ENCODE peak calls at places on chromosome 10, in seven cellular contexts. One of them, this sample, is unnamed.

GRCh38 chr10:113958631-113959382 is 84.9 kb upstream of the ADRB1 start:
- DNase-seq in progenitor cell of endocrine pancreas: no peak
- DNase-seq in Calu3: peak
- DNase-seq in stimulated activated CD4-positive, alpha-beta T cell treated with anti-CD3 and anti-CD28 coated beads, TNF-alpha, amount 100 ng/mL, for 48 hours: no peak
- DNase-seq in NCI-H460: no peak
- DNase-seq in mammary epithelial cell: peak
- DNase-seq in RCC 7860: peak
- DNase-seq in this sample: peak

GRCh38 chr10:80909254-80909653 is 371.6 kb downstream of the SH2D4B start:
- DNase-seq in progenitor cell of endocrine pancreas: no peak
- DNase-seq in Calu3: no peak
- DNase-seq in stimulated activated CD4-positive, alpha-beta T cell treated with anti-CD3 and anti-CD28 coated beads, TNF-alpha, amount 100 ng/mL, for 48 hours: no peak
- DNase-seq in NCI-H460: no peak
- DNase-seq in mammary epithelial cell: no peak
- DNase-seq in RCC 7860: no peak
- DNase-seq in this sample: no peak

GRCh38 chr10:132509506-132510173 is 27.9 kb upstream of the INPP5A start:
- DNase-seq in progenitor cell of endocrine pancreas: no peak
- DNase-seq in Calu3: no peak
- DNase-seq in stimulated activated CD4-positive, alpha-beta T cell treated with anti-CD3 and anti-CD28 coated beads, TNF-alpha, amount 100 ng/mL, for 48 hours: no peak
- DNase-seq in NCI-H460: no peak
- DNase-seq in mammary epithelial cell: no peak
- DNase-seq in RCC 7860: no peak
- DNase-seq in this sample: no peak

GRCh38 chr10:88064608-88065383 is 201.4 kb downstream of the PTEN start:
- DNase-seq in progenitor cell of endocrine pancreas: no peak
- DNase-seq in Calu3: no peak
- DNase-seq in stimulated activated CD4-positive, alpha-beta T cell treated with anti-CD3 and anti-CD28 coated beads, TNF-alpha, amount 100 ng/mL, for 48 hours: peak
- DNase-seq in NCI-H460: no peak
- DNase-seq in mammary epithelial cell: no peak
- DNase-seq in RCC 7860: no peak
- DNase-seq in this sample: no peak

GRCh38 chr10:209357-209756 is 74.1 kb downstream of the ZMYND11 start:
- DNase-seq in progenitor cell of endocrine pancreas: no peak
- DNase-seq in Calu3: no peak
- DNase-seq in stimulated activated CD4-positive, alpha-beta T cell treated with anti-CD3 and anti-CD28 coated beads, TNF-alpha, amount 100 ng/mL, for 48 hours: no peak
- DNase-seq in NCI-H460: no peak
- DNase-seq in mammary epithelial cell: no peak
- DNase-seq in RCC 7860: no peak
- DNase-seq in this sample: peak

GRCh38 chr10:131708225-131708624 is 192.6 kb upstream of the PPP2R2D start:
- DNase-seq in progenitor cell of endocrine pancreas: no peak
- DNase-seq in Calu3: no peak
- DNase-seq in stimulated activated CD4-positive, alpha-beta T cell treated with anti-CD3 and anti-CD28 coated beads, TNF-alpha, amount 100 ng/mL, for 48 hours: no peak
- DNase-seq in NCI-H460: no peak
- DNase-seq in mammary epithelial cell: no peak
- DNase-seq in RCC 7860: no peak
- DNase-seq in this sample: no peak

GRCh38 chr10:128180843-128181242 is 54.6 kb upstream of the MKI67 start:
- DNase-seq in progenitor cell of endocrine pancreas: no peak
- DNase-seq in Calu3: no peak
- DNase-seq in stimulated activated CD4-positive, alpha-beta T cell treated with anti-CD3 and anti-CD28 coated beads, TNF-alpha, amount 100 ng/mL, for 48 hours: peak
- DNase-seq in NCI-H460: no peak
- DNase-seq in mammary epithelial cell: no peak
- DNase-seq in RCC 7860: no peak
- DNase-seq in this sample: no peak

GRCh38 chr10:84401838-84402611 is 73.6 kb downstream of the CCSER2 start:
- DNase-seq in progenitor cell of endocrine pancreas: no peak
- DNase-seq in Calu3: no peak
- DNase-seq in stimulated activated CD4-positive, alpha-beta T cell treated with anti-CD3 and anti-CD28 coated beads, TNF-alpha, amount 100 ng/mL, for 48 hours: no peak
- DNase-seq in NCI-H460: no peak
- DNase-seq in mammary epithelial cell: peak
- DNase-seq in RCC 7860: no peak
- DNase-seq in this sample: no peak

GRCh38 chr10:43691503-43691902 is 42.8 kb upstream of the ZNF32 start:
- DNase-seq in progenitor cell of endocrine pancreas: no peak
- DNase-seq in Calu3: no peak
- DNase-seq in stimulated activated CD4-positive, alpha-beta T cell treated with anti-CD3 and anti-CD28 coated beads, TNF-alpha, amount 100 ng/mL, for 48 hours: no peak
- DNase-seq in NCI-H460: no peak
- DNase-seq in mammary epithelial cell: no peak
- DNase-seq in RCC 7860: no peak
- DNase-seq in this sample: no peak

GRCh38 chr10:31697271-31698168 is 231.1 kb downstream of the ARHGAP12 start:
- DNase-seq in progenitor cell of endocrine pancreas: no peak
- DNase-seq in Calu3: no peak
- DNase-seq in stimulated activated CD4-positive, alpha-beta T cell treated with anti-CD3 and anti-CD28 coated beads, TNF-alpha, amount 100 ng/mL, for 48 hours: no peak
- DNase-seq in NCI-H460: peak
- DNase-seq in mammary epithelial cell: no peak
- DNase-seq in RCC 7860: no peak
- DNase-seq in this sample: peak

GRCh38 chr10:28250782-28251181 is 52.1 kb downstream of the MPP7 start:
- DNase-seq in progenitor cell of endocrine pancreas: no peak
- DNase-seq in Calu3: no peak
- DNase-seq in stimulated activated CD4-positive, alpha-beta T cell treated with anti-CD3 and anti-CD28 coated beads, TNF-alpha, amount 100 ng/mL, for 48 hours: no peak
- DNase-seq in NCI-H460: no peak
- DNase-seq in mammary epithelial cell: peak
- DNase-seq in RCC 7860: no peak
- DNase-seq in this sample: peak

GRCh38 chr10:110458583-110458920 is 39.2 kb upstream of the DUSP5 start:
- DNase-seq in progenitor cell of endocrine pancreas: no peak
- DNase-seq in Calu3: no peak
- DNase-seq in stimulated activated CD4-positive, alpha-beta T cell treated with anti-CD3 and anti-CD28 coated beads, TNF-alpha, amount 100 ng/mL, for 48 hours: no peak
- DNase-seq in NCI-H460: no peak
- DNase-seq in mammary epithelial cell: no peak
- DNase-seq in RCC 7860: no peak
- DNase-seq in this sample: peak

GRCh38 chr10:104032144-104032775 is 53.4 kb downstream of the COL17A1 start:
- DNase-seq in progenitor cell of endocrine pancreas: no peak
- DNase-seq in Calu3: no peak
- DNase-seq in stimulated activated CD4-positive, alpha-beta T cell treated with anti-CD3 and anti-CD28 coated beads, TNF-alpha, amount 100 ng/mL, for 48 hours: no peak
- DNase-seq in NCI-H460: no peak
- DNase-seq in mammary epithelial cell: no peak
- DNase-seq in RCC 7860: no peak
- DNase-seq in this sample: no peak

GRCh38 chr10:104120061-104120460 is 1.9 kb upstream of the SFR1 start:
- DNase-seq in progenitor cell of endocrine pancreas: no peak
- DNase-seq in Calu3: no peak
- DNase-seq in stimulated activated CD4-positive, alpha-beta T cell treated with anti-CD3 and anti-CD28 coated beads, TNF-alpha, amount 100 ng/mL, for 48 hours: no peak
- DNase-seq in NCI-H460: no peak
- DNase-seq in mammary epithelial cell: peak
- DNase-seq in RCC 7860: peak
- DNase-seq in this sample: peak

GRCh38 chr10:115948415-115948814 is 324.6 kb downstream of the GFRA1 start:
- DNase-seq in progenitor cell of endocrine pancreas: no peak
- DNase-seq in Calu3: no peak
- DNase-seq in stimulated activated CD4-positive, alpha-beta T cell treated with anti-CD3 and anti-CD28 coated beads, TNF-alpha, amount 100 ng/mL, for 48 hours: no peak
- DNase-seq in NCI-H460: no peak
- DNase-seq in mammary epithelial cell: no peak
- DNase-seq in RCC 7860: peak
- DNase-seq in this sample: peak

GRCh38 chr10:13139671-13140070 is 21.7 kb upstream of the MCM10 start:
- DNase-seq in progenitor cell of endocrine pancreas: no peak
- DNase-seq in Calu3: no peak
- DNase-seq in stimulated activated CD4-positive, alpha-beta T cell treated with anti-CD3 and anti-CD28 coated beads, TNF-alpha, amount 100 ng/mL, for 48 hours: no peak
- DNase-seq in NCI-H460: no peak
- DNase-seq in mammary epithelial cell: no peak
- DNase-seq in RCC 7860: no peak
- DNase-seq in this sample: no peak

GRCh38 chr10:108393111-108393510 is 1228.6 kb upstream of the SORCS1 start:
- DNase-seq in progenitor cell of endocrine pancreas: no peak
- DNase-seq in Calu3: no peak
- DNase-seq in stimulated activated CD4-positive, alpha-beta T cell treated with anti-CD3 and anti-CD28 coated beads, TNF-alpha, amount 100 ng/mL, for 48 hours: no peak
- DNase-seq in NCI-H460: no peak
- DNase-seq in mammary epithelial cell: peak
- DNase-seq in RCC 7860: peak
- DNase-seq in this sample: no peak

GRCh38 chr10:118594392-118595063 is 920 bp downstream of the PRLHR start:
- DNase-seq in progenitor cell of endocrine pancreas: peak
- DNase-seq in Calu3: no peak
- DNase-seq in stimulated activated CD4-positive, alpha-beta T cell treated with anti-CD3 and anti-CD28 coated beads, TNF-alpha, amount 100 ng/mL, for 48 hours: peak
- DNase-seq in NCI-H460: no peak
- DNase-seq in mammary epithelial cell: peak
- DNase-seq in RCC 7860: no peak
- DNase-seq in this sample: peak

GRCh38 chr10:3745582-3745981 is 39.4 kb downstream of the KLF6 start:
- DNase-seq in progenitor cell of endocrine pancreas: no peak
- DNase-seq in Calu3: no peak
- DNase-seq in stimulated activated CD4-positive, alpha-beta T cell treated with anti-CD3 and anti-CD28 coated beads, TNF-alpha, amount 100 ng/mL, for 48 hours: no peak
- DNase-seq in NCI-H460: no peak
- DNase-seq in mammary epithelial cell: no peak
- DNase-seq in RCC 7860: no peak
- DNase-seq in this sample: no peak

GRCh38 chr10:75358835-75359421 is 42.6 kb downstream of the ZNF503 start:
- DNase-seq in progenitor cell of endocrine pancreas: no peak
- DNase-seq in Calu3: peak
- DNase-seq in stimulated activated CD4-positive, alpha-beta T cell treated with anti-CD3 and anti-CD28 coated beads, TNF-alpha, amount 100 ng/mL, for 48 hours: no peak
- DNase-seq in NCI-H460: no peak
- DNase-seq in mammary epithelial cell: peak
- DNase-seq in RCC 7860: peak
- DNase-seq in this sample: no peak

GRCh38 chr10:35912615-35913170 is 270.6 kb upstream of the FZD8 start:
- DNase-seq in progenitor cell of endocrine pancreas: no peak
- DNase-seq in Calu3: no peak
- DNase-seq in stimulated activated CD4-positive, alpha-beta T cell treated with anti-CD3 and anti-CD28 coated beads, TNF-alpha, amount 100 ng/mL, for 48 hours: no peak
- DNase-seq in NCI-H460: no peak
- DNase-seq in mammary epithelial cell: peak
- DNase-seq in RCC 7860: no peak
- DNase-seq in this sample: peak

GRCh38 chr10:99235469-99235871 is at the start of gene HPSE2:
- DNase-seq in progenitor cell of endocrine pancreas: no peak
- DNase-seq in Calu3: no peak
- DNase-seq in stimulated activated CD4-positive, alpha-beta T cell treated with anti-CD3 and anti-CD28 coated beads, TNF-alpha, amount 100 ng/mL, for 48 hours: no peak
- DNase-seq in NCI-H460: no peak
- DNase-seq in mammary epithelial cell: no peak
- DNase-seq in RCC 7860: no peak
- DNase-seq in this sample: no peak

GRCh38 chr10:110735620-110736027 is 91.5 kb downstream of the RBM20 start:
- DNase-seq in progenitor cell of endocrine pancreas: no peak
- DNase-seq in Calu3: no peak
- DNase-seq in stimulated activated CD4-positive, alpha-beta T cell treated with anti-CD3 and anti-CD28 coated beads, TNF-alpha, amount 100 ng/mL, for 48 hours: no peak
- DNase-seq in NCI-H460: no peak
- DNase-seq in mammary epithelial cell: no peak
- DNase-seq in RCC 7860: peak
- DNase-seq in this sample: no peak

GRCh38 chr10:12690525-12691139 is 310.9 kb downstream of the CCDC3 start:
- DNase-seq in progenitor cell of endocrine pancreas: no peak
- DNase-seq in Calu3: no peak
- DNase-seq in stimulated activated CD4-positive, alpha-beta T cell treated with anti-CD3 and anti-CD28 coated beads, TNF-alpha, amount 100 ng/mL, for 48 hours: no peak
- DNase-seq in NCI-H460: no peak
- DNase-seq in mammary epithelial cell: no peak
- DNase-seq in RCC 7860: no peak
- DNase-seq in this sample: no peak

GRCh38 chr10:87656431-87657072 is 3.1 kb upstream of the PAPSS2 start:
- DNase-seq in progenitor cell of endocrine pancreas: no peak
- DNase-seq in Calu3: no peak
- DNase-seq in stimulated activated CD4-positive, alpha-beta T cell treated with anti-CD3 and anti-CD28 coated beads, TNF-alpha, amount 100 ng/mL, for 48 hours: no peak
- DNase-seq in NCI-H460: no peak
- DNase-seq in mammary epithelial cell: no peak
- DNase-seq in RCC 7860: peak
- DNase-seq in this sample: peak

GRCh38 chr10:3805791-3806381 is 20.9 kb upstream of the KLF6 start:
- DNase-seq in progenitor cell of endocrine pancreas: no peak
- DNase-seq in Calu3: peak
- DNase-seq in stimulated activated CD4-positive, alpha-beta T cell treated with anti-CD3 and anti-CD28 coated beads, TNF-alpha, amount 100 ng/mL, for 48 hours: no peak
- DNase-seq in NCI-H460: no peak
- DNase-seq in mammary epithelial cell: peak
- DNase-seq in RCC 7860: peak
- DNase-seq in this sample: peak

GRCh38 chr10:13815766-13816165 is 229.0 kb downstream of the PRPF18 start:
- DNase-seq in progenitor cell of endocrine pancreas: no peak
- DNase-seq in Calu3: no peak
- DNase-seq in stimulated activated CD4-positive, alpha-beta T cell treated with anti-CD3 and anti-CD28 coated beads, TNF-alpha, amount 100 ng/mL, for 48 hours: no peak
- DNase-seq in NCI-H460: no peak
- DNase-seq in mammary epithelial cell: peak
- DNase-seq in RCC 7860: peak
- DNase-seq in this sample: peak

GRCh38 chr10:75062191-75062849 is 49.1 kb upstream of the SAMD8 start:
- DNase-seq in progenitor cell of endocrine pancreas: no peak
- DNase-seq in Calu3: no peak
- DNase-seq in stimulated activated CD4-positive, alpha-beta T cell treated with anti-CD3 and anti-CD28 coated beads, TNF-alpha, amount 100 ng/mL, for 48 hours: no peak
- DNase-seq in NCI-H460: no peak
- DNase-seq in mammary epithelial cell: no peak
- DNase-seq in RCC 7860: no peak
- DNase-seq in this sample: no peak

GRCh38 chr10:4652111-4653010 is 173.6 kb upstream of the AKR1E2 start:
- DNase-seq in progenitor cell of endocrine pancreas: no peak
- DNase-seq in Calu3: no peak
- DNase-seq in stimulated activated CD4-positive, alpha-beta T cell treated with anti-CD3 and anti-CD28 coated beads, TNF-alpha, amount 100 ng/mL, for 48 hours: peak
- DNase-seq in NCI-H460: no peak
- DNase-seq in mammary epithelial cell: no peak
- DNase-seq in RCC 7860: no peak
- DNase-seq in this sample: no peak

GRCh38 chr10:106189254-106189653 is 975.3 kb downstream of the SORCS1 start:
- DNase-seq in progenitor cell of endocrine pancreas: peak
- DNase-seq in Calu3: no peak
- DNase-seq in stimulated activated CD4-positive, alpha-beta T cell treated with anti-CD3 and anti-CD28 coated beads, TNF-alpha, amount 100 ng/mL, for 48 hours: no peak
- DNase-seq in NCI-H460: peak
- DNase-seq in mammary epithelial cell: no peak
- DNase-seq in RCC 7860: no peak
- DNase-seq in this sample: no peak

GRCh38 chr10:76651148-76651547 is 986.5 kb downstream of the KCNMA1 start:
- DNase-seq in progenitor cell of endocrine pancreas: no peak
- DNase-seq in Calu3: no peak
- DNase-seq in stimulated activated CD4-positive, alpha-beta T cell treated with anti-CD3 and anti-CD28 coated beads, TNF-alpha, amount 100 ng/mL, for 48 hours: no peak
- DNase-seq in NCI-H460: no peak
- DNase-seq in mammary epithelial cell: no peak
- DNase-seq in RCC 7860: no peak
- DNase-seq in this sample: no peak

GRCh38 chr10:88392222-88392621 is 190.9 kb downstream of the RNLS start:
- DNase-seq in progenitor cell of endocrine pancreas: no peak
- DNase-seq in Calu3: no peak
- DNase-seq in stimulated activated CD4-positive, alpha-beta T cell treated with anti-CD3 and anti-CD28 coated beads, TNF-alpha, amount 100 ng/mL, for 48 hours: no peak
- DNase-seq in NCI-H460: no peak
- DNase-seq in mammary epithelial cell: peak
- DNase-seq in RCC 7860: no peak
- DNase-seq in this sample: no peak